ENCODE peak calls at places on chromosomes 3 and 15, in four cellular contexts. R, A, Q and H are unnamed samples.

GRCh38 chr15:31758126-31758525 is 272.2 kb upstream of the CHRNA7 start:
- DNase-seq in R (peak; percentile 40), Q (peak; percentile 97), A (peak; percentile 82), H (no peak)

GRCh38 chr15:38084289-38084688 is 149.8 kb downstream of the TMCO5A start:
- DNase-seq in Q (no peak), R (no peak), A (no peak), H (no peak)

GRCh38 chr15:67216859-67217258 is 37.6 kb downstream of the AAGAB start:
- DNase-seq in Q (no peak), R (no peak), A (no peak), H (no peak)

GRCh38 chr3:184180165-184180564 is 5.5 kb downstream of the AP2M1 start:
- DNase-seq in A (no peak), R (no peak), Q (no peak), H (no peak)

GRCh38 chr3:69162205-69162980 is 40.0 kb upstream of the LMOD3 start:
- DNase-seq in Q (no peak), R (no peak), A (no peak), H (no peak)

GRCh38 chr3:14507757-14508504 is 32.2 kb downstream of the GRIP2 start:
- DNase-seq in A (no peak), Q (no peak), R (no peak), H (no peak)

GRCh38 chr15:87408902-87409301 is 847.6 kb downstream of the NTRK3 start:
- DNase-seq in A (no peak), R (no peak), Q (no peak), H (no peak)

GRCh38 chr15:73165844-73166243 is 113.6 kb downstream of the NEO1 start:
- DNase-seq in R (no peak), Q (no peak), A (no peak), H (no peak)

GRCh38 chr3:33884204-33884561 is 85.8 kb downstream of the PDCD6IP start:
- DNase-seq in Q (peak; percentile 84), A (no peak), R (peak; percentile 48), H (no peak)

GRCh38 chr3:111152506-111152905 is 80.9 kb downstream of the NECTIN3 start:
- DNase-seq in R (no peak), Q (no peak), A (no peak), H (no peak)

GRCh38 chr15:33296856-33297255 is 13.9 kb upstream of the RYR3 start:
- DNase-seq in R (no peak), A (no peak), Q (no peak), H (no peak)

GRCh38 chr3:173653781-173654180 is 256.2 kb downstream of the NLGN1 start:
- DNase-seq in Q (no peak), A (no peak), R (no peak), H (no peak)

GRCh38 chr15:69647160-69647513 is 194.5 kb downstream of the RPLP1 start:
- DNase-seq in Q (no peak), A (no peak), R (no peak), H (no peak)

GRCh38 chr3:56633602-56634371 is 49.3 kb downstream of the TASOR start:
- DNase-seq in A (no peak), Q (peak; percentile 24), R (no peak), H (no peak)

GRCh38 chr3:50189274-50189673 is 2.1 kb upstream of the GNAT1 start:
- DNase-seq in Q (peak; percentile 71), A (peak; percentile 84), R (peak; percentile 59), H (no peak)

GRCh38 chr3:29618395-29619291 is 337.8 kb downstream of the RBMS3 start:
- DNase-seq in Q (no peak), R (no peak), A (no peak), H (no peak)